ENCODE peak calls at places on chromosome 20, in four cellular contexts. One of them, this sample, is unnamed.

GRCh38 chr20:49445176-49445575 is 37.3 kb downstream of the KCNB1 start:
- DNase-seq in K562: no peak
- DNase-seq in HL-60: no peak
- DNase-seq in GM12878: no peak
- DNase-seq in this sample: no peak

GRCh38 chr20:39829255-39829654 is 859.8 kb downstream of the MAFB start:
- DNase-seq in GM12878: no peak
- DNase-seq in HL-60: no peak
- DNase-seq in K562: no peak
- DNase-seq in this sample: no peak

GRCh38 chr20:5482791-5483190 is 166.0 kb upstream of the PROKR2 start:
- DNase-seq in GM12878: no peak
- DNase-seq in HL-60: no peak
- DNase-seq in K562: no peak
- DNase-seq in this sample: no peak

GRCh38 chr20:32078777-32079176 is 26.7 kb downstream of the HCK start:
- DNase-seq in GM12878: no peak
- DNase-seq in HL-60: peak
- DNase-seq in K562: no peak
- DNase-seq in this sample: no peak

GRCh38 chr20:62129731-62130531 is 7.7 kb downstream of the LSM14B start:
- DNase-seq in HL-60: no peak
- DNase-seq in GM12878: no peak
- DNase-seq in K562: no peak
- DNase-seq in this sample: no peak

GRCh38 chr20:59333928-59334327 is 33.5 kb downstream of the EDN3 start:
- DNase-seq in HL-60: no peak
- DNase-seq in K562: no peak
- DNase-seq in GM12878: no peak
- DNase-seq in this sample: no peak

GRCh38 chr20:13355386-13355785 is 134.3 kb downstream of the ISM1 start:
- DNase-seq in HL-60: no peak
- DNase-seq in GM12878: no peak
- DNase-seq in K562: no peak
- DNase-seq in this sample: no peak

GRCh38 chr20:32527052-32527446 is 58.1 kb downstream of the NOL4L start:
- DNase-seq in GM12878: no peak
- DNase-seq in HL-60: no peak
- DNase-seq in K562: no peak
- DNase-seq in this sample: no peak

GRCh38 chr20:63093966-63094766 is 87.4 kb upstream of the BHLHE23 start:
- DNase-seq in K562: no peak
- DNase-seq in GM12878: no peak
- DNase-seq in HL-60: no peak
- DNase-seq in this sample: no peak

GRCh38 chr20:21137078-21137477 is 11.2 kb downstream of the KIZ start:
- DNase-seq in K562: no peak
- DNase-seq in HL-60: no peak
- DNase-seq in GM12878: no peak
- DNase-seq in this sample: no peak

GRCh38 chr20:44018684-44019637 is 104.3 kb downstream of the TOX2 start:
- DNase-seq in GM12878: no peak
- DNase-seq in K562: no peak
- DNase-seq in HL-60: no peak
- DNase-seq in this sample: no peak

GRCh38 chr20:47784599-47785320 is 521 bp downstream of the SULF2 start:
- DNase-seq in HL-60: peak
- DNase-seq in GM12878: no peak
- DNase-seq in K562: no peak
- DNase-seq in this sample: peak

GRCh38 chr20:2051920-2052319 is 49.7 kb upstream of the STK35 start:
- DNase-seq in HL-60: no peak
- DNase-seq in GM12878: no peak
- DNase-seq in K562: no peak
- DNase-seq in this sample: no peak
- TF ChIP-seq SPI1 in HL-60: no peak
- TF ChIP-seq SPI1 in GM12878: no peak
- TF ChIP-seq SPI1 in K562: no peak
- TF ChIP-seq SPI1 in this sample: no peak

DNA sequence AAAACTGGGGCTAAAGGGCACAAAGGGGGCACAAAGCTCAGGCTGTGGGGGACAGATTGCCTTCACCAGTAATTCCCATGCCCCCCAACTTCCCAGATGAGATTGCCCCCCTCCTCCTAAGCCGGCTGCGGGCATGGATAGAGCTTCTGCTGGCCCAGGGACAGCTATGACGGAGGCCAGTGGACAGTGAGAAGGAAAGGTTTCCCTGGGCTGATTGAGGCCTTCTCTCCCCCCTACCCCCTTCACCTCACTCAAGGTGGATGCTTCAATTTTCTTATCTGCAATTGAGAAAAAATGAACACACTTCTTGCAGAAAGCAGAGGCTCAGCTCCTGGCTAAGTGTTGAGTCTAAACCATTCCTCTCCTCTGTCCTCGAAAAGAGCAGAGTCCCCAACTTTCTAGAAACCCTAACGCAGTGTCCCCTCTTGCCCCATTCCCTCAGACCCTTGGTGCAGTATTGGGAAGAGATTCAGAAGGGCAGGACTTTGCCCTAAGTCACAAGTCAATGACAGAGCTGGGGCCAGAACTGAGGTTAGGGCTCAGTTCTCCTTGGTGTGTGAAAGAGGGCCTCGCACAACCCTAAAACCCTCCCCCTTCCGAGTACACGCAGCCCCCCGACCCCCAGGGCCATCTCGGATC is 808 bp downstream of the SDC4 start:
- DNase-seq in HL-60: no peak
- DNase-seq in K562: no peak
- DNase-seq in GM12878: no peak
- DNase-seq in this sample: no peak
- TF ChIP-seq SPI1 in HL-60: no peak
- TF ChIP-seq SPI1 in K562: no peak
- TF ChIP-seq SPI1 in GM12878: no peak
- TF ChIP-seq SPI1 in this sample: no peak

GRCh38 chr20:52104546-52105044 is 87.0 kb downstream of the ZFP64 start:
- DNase-seq in GM12878: no peak
- DNase-seq in HL-60: no peak
- DNase-seq in K562: no peak
- DNase-seq in this sample: no peak
- TF ChIP-seq SPI1 in GM12878: no peak
- TF ChIP-seq SPI1 in HL-60: no peak
- TF ChIP-seq SPI1 in K562: no peak
- TF ChIP-seq SPI1 in this sample: no peak

GRCh38 chr20:25320035-25320800 is 70.4 kb downstream of the ABHD12 start:
- DNase-seq in GM12878: no peak
- DNase-seq in HL-60: no peak
- DNase-seq in K562: no peak
- DNase-seq in this sample: no peak

GRCh38 chr20:25316506-25317190 is 68.8 kb downstream of the PYGB start:
- DNase-seq in GM12878: no peak
- DNase-seq in HL-60: no peak
- DNase-seq in K562: no peak
- DNase-seq in this sample: no peak

GRCh38 chr20:25317351-25318075 is 69.6 kb downstream of the PYGB start:
- DNase-seq in K562: no peak
- DNase-seq in HL-60: no peak
- DNase-seq in GM12878: no peak
- DNase-seq in this sample: no peak

GRCh38 chr20:25319241-25320034 is 71.2 kb downstream of the ABHD12 start:
- DNase-seq in HL-60: no peak
- DNase-seq in GM12878: no peak
- DNase-seq in K562: no peak
- DNase-seq in this sample: no peak

GRCh38 chr20:25318471-25319240 is 70.8 kb downstream of the PYGB start:
- DNase-seq in K562: no peak
- DNase-seq in HL-60: peak
- DNase-seq in GM12878: peak
- DNase-seq in this sample: peak
- TF ChIP-seq SPI1 in K562: no peak
- TF ChIP-seq SPI1 in HL-60: peak
- TF ChIP-seq SPI1 in GM12878: peak
- TF ChIP-seq SPI1 in this sample: peak

DNA sequence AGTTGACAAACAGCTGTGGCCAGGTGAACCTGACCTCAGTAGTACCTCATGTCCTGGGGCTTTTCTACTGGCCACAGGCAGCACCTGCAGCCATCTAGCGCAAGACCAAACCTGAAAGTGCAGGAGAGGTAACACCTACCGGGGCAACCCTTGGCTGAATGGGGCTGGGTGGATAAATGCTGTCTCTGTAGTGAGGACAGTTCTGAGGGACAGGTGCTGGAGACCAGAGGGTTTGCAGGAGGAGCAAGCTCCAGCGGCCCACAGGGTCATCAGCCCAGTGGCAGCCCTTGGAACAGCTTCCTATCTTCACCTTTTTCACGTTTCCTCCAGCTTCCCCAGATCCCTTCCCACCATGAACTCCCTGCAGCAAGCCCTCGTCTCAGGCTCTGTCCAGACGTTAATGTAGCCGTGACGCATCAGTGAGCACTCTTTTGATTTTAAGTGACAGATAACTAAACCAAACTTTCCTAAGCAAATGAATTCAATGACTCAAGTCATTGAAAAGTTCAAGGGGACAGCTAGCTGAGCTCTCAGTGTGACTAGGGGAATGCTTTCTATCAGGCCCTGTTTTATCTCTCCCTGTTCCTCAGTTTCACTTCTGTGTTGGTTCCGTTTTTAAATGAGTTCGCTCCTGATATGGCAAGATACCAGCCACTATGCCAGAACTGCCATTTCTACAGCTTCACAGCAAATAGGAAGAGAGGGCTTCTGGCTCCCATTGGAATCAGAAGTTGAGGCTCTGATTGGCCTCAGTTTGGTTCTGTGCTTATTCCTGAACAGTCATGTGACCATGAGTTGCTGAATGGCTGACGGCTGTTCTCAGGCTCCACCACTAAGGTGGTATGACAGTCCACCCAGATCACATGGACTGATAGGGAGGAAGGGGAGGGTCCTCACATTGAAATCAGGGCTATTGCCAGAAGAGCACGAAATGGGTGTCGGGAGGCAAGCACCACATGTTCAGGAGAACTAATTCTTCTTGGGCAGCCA is 12.1 kb upstream of the PFDN4 start:
- DNase-seq in GM12878: peak
- DNase-seq in HL-60: no peak
- DNase-seq in K562: peak
- DNase-seq in this sample: no peak
- TF ChIP-seq SPI1 in GM12878: peak
- TF ChIP-seq SPI1 in HL-60: no peak
- TF ChIP-seq SPI1 in K562: no peak
- TF ChIP-seq SPI1 in this sample: peak

GRCh38 chr20:46721476-46721875 is 12.0 kb downstream of the SLC2A10 start:
- DNase-seq in GM12878: no peak
- DNase-seq in HL-60: no peak
- DNase-seq in K562: no peak
- DNase-seq in this sample: no peak
- TF ChIP-seq SPI1 in GM12878: no peak
- TF ChIP-seq SPI1 in HL-60: no peak
- TF ChIP-seq SPI1 in K562: no peak
- TF ChIP-seq SPI1 in this sample: no peak

DNA sequence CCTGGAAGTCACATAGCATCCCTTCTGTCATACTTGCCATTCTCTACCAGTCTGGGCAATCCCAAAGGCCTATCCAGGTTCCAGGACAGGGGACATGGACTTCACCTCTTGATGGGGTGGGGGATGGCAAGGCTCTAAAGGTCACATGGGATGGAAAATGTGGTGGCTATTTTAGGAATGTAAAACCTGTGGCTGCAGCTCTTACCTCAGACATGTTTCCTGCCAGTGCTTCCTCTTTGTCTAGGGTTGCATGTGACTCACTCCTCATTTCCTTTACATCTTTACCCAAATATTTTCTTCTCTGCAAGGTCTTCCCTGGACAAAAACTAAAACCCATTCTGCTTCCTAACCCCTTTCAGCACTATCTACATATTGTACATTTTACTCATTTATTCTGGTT is 135.7 kb downstream of the BTBD3 start:
- DNase-seq in K562: no peak
- DNase-seq in GM12878: peak
- DNase-seq in HL-60: peak
- DNase-seq in this sample: no peak
- TF ChIP-seq SPI1 in K562: no peak
- TF ChIP-seq SPI1 in GM12878: no peak
- TF ChIP-seq SPI1 in HL-60: peak
- TF ChIP-seq SPI1 in this sample: no peak

DNA sequence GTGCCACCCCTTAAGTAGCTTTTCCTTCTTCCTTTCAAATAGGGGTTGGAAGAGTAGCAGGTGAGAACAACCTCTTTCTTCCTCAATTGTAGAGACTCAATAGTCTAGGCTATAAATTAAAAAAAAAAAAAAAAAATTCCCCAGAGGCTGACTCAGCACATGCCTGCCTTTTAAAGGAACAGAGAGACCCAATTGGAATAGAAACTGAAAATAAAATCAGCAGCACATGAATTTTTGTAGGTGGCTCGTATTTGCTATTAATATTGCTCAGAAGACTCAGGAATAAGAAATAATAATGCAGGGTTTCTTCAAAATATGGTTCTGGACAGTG is 19.3 kb downstream of the TOP1 start:
- DNase-seq in GM12878: no peak
- DNase-seq in HL-60: no peak
- DNase-seq in K562: no peak
- DNase-seq in this sample: no peak
- TF ChIP-seq SPI1 in GM12878: no peak
- TF ChIP-seq SPI1 in HL-60: no peak
- TF ChIP-seq SPI1 in K562: no peak
- TF ChIP-seq SPI1 in this sample: no peak